ENCODE peak calls at places on chromosome 6, in four cellular contexts. H is SJSA1, S is T-cell, B is activated T-cell treated with anti-CD3 and anti-CD28 coated beads for 24 hours. Q is an unnamed sample.

GRCh38 chr6:88983532-88983931 is 20.1 kb upstream of the RNGTT start:
- DNase-seq in H (no peak), B (no peak), S (no peak), Q (peak; percentile 37)

GRCh38 chr6:122726649-122727048 is 52.9 kb upstream of the FABP7 start:
- DNase-seq in H (no peak), S (no peak), B (no peak), Q (peak; percentile 14)

GRCh38 chr6:36766649-36766945 is 69.0 kb downstream of the RAB44 start:
- DNase-seq in B (no peak), H (no peak), S (no peak), Q (no peak)

GRCh38 chr6:125075741-125076481 is 77.7 kb upstream of the TPD52L1 start:
- DNase-seq in B (no peak), S (no peak), H (no peak), Q (no peak)

GRCh38 chr6:110897433-110897832 is 22.8 kb downstream of the AMD1 start:
- DNase-seq in B (no peak), S (no peak), H (no peak), Q (no peak)

GRCh38 chr6:129667621-129668020 is 42.4 kb downstream of the ARHGAP18 start:
- DNase-seq in B (no peak), H (no peak), S (no peak), Q (no peak)

GRCh38 chr6:166862287-166862977 is 93.9 kb downstream of the RNASET2 start:
- DNase-seq in S (peak; percentile 46), B (peak; percentile 13), H (no peak), Q (peak; percentile 18)

GRCh38 chr6:82906951-82907350 is 158.7 kb downstream of the UBE3D start:
- DNase-seq in B (no peak), H (peak; percentile 60), S (no peak), Q (peak; percentile 54)

GRCh38 chr6:502761-503160 is 111.2 kb downstream of the IRF4 start:
- DNase-seq in H (no peak), B (no peak), S (no peak), Q (no peak)

GRCh38 chr6:14664112-14664592 is 546.6 kb downstream of the CD83 start:
- DNase-seq in B (no peak), H (peak; percentile 7), S (peak; percentile 45), Q (no peak)

GRCh38 chr6:161644521-161644920 is 370.7 kb upstream of the AGPAT4 start:
- DNase-seq in H (no peak), S (no peak), B (no peak), Q (no peak)